ENCODE peak calls at places on chromosomes 2 and 18, in six cellular contexts. Q is astrocyte, Y is fibroblast of lung, I is tibial artery, C is MM.1S, H is spleen. T is an unnamed sample.
A peak's percentile ranks its signal among the peaks of the same experiment; 100 is the strongest.

GRCh38 chr2:105526000-105526925 is 127.4 kb upstream of the FHL2 start:
- DNase-seq in H (no peak), Q (no peak), I (no peak), Y (no peak), C (no peak), T (no peak)

GRCh38 chr2:184769686-184770085 is 171.4 kb downstream of the ZNF804A start:
- DNase-seq in C (no peak), Q (peak; percentile 12), Y (no peak), I (no peak), H (no peak), T (no peak)

GRCh38 chr2:118936286-118936685 is 5.7 kb upstream of the MARCO start:
- DNase-seq in Q (no peak), I (no peak), C (no peak), H (no peak), Y (no peak), T (no peak)

GRCh38 chr2:151280276-151280675 is 9.2 kb downstream of the NMI start:
- DNase-seq in Y (peak; percentile 48), I (no peak), Q (peak; percentile 19), C (no peak), H (no peak), T (no peak)

GRCh38 chr2:239770240-239770639 is 254.9 kb downstream of the NDUFA10 start:
- DNase-seq in C (peak; percentile 97), Q (no peak), Y (no peak), H (no peak), I (no peak), T (peak; percentile 2)

GRCh38 chr18:33821503-33821902 is 243.5 kb downstream of the ASXL3 start:
- DNase-seq in Q (peak; percentile 67), Y (peak; percentile 94), H (no peak), I (no peak), C (no peak), T (no peak)

GRCh38 chr18:58266291-58266690 is 222.3 kb downstream of the NEDD4L start:
- DNase-seq in H (no peak), Y (no peak), Q (no peak), I (no peak), C (no peak), T (no peak)

GRCh38 chr2:42965196-42965595 is 172.8 kb upstream of the HAAO start:
- DNase-seq in C (no peak), Q (no peak), I (no peak), H (peak; percentile 18), Y (no peak), T (no peak)

GRCh38 chr18:79951545-79952456 is at the start of gene SLC66A2:
- DNase-seq in H (peak; percentile 99), I (peak; percentile 83), Y (peak; percentile 81), Q (peak; percentile 59), C (peak; percentile 87), T (peak; percentile 97)

GRCh38 chr18:78798402-78799175 is 181.0 kb upstream of the SALL3 start:
- DNase-seq in I (no peak), Q (no peak), H (peak; percentile 61), Y (no peak), C (no peak), T (no peak)
- H3K9me3 ChIP-seq in I (no peaks in the 10 kb centered on the region), Q (peaks cover 12% of the 10 kb centered on the region), H (no peaks in the 10 kb centered on the region), Y (no peaks in the 10 kb centered on the region), C (no peaks in the 10 kb centered on the region), T (no peaks in the 10 kb centered on the region)

GRCh38 chr2:15808980-15809379 is 131.4 kb upstream of the MYCN start:
- DNase-seq in H (no peak), I (no peak), Y (no peak), C (no peak), Q (no peak), T (no peak)
- H3K9me3 ChIP-seq in H (no peaks in the 10 kb centered on the region), I (no peaks in the 10 kb centered on the region), Y (no peaks in the 10 kb centered on the region), C (no peaks in the 10 kb centered on the region), Q (peaks cover 3% of the 10 kb centered on the region), T (no peaks in the 10 kb centered on the region)

GRCh38 chr2:116487336-116487735 is 1327.2 kb upstream of the DDX18 start:
- DNase-seq in Y (no peak), C (no peak), Q (no peak), I (no peak), H (no peak), T (no peak)
- H3K9me3 ChIP-seq in Y (no peaks in the 10 kb centered on the region), C (no peaks in the 10 kb centered on the region), Q (peaks cover 11% of the 10 kb centered on the region), I (no peaks in the 10 kb centered on the region), H (peaks cover 51% of the 10 kb centered on the region), T (no peaks in the 10 kb centered on the region)

GRCh38 chr2:18373664-18374063 is 186.8 kb downstream of the RDH14 start:
- DNase-seq in I (no peak), H (no peak), C (no peak), Y (no peak), Q (peak; percentile 95), T (no peak)
- H3K9me3 ChIP-seq in I (no peaks in the 10 kb centered on the region), H (no peaks in the 10 kb centered on the region), C (no peaks in the 10 kb centered on the region), Y (no peaks in the 10 kb centered on the region), Q (no peaks in the 10 kb centered on the region), T (no peaks in the 10 kb centered on the region)

DNA sequence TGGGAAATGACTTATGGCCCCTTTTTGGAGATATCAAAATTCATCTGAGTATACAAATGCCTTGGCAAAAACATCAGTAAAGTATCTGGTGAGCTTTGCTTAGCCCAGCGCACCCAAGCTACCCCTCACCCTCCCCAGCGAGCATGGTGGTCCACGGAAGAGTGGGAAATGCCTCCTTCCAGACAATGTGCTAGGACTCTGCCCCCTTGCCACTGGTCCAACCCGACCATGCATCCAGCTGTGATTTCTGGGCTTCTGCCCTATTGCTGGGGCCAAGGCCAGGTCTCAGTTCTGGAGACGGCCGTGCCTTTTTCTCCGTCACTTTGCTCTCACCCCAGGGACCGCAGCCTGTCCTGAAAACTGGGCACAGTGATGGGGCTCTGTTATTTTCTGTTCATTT is 31.8 kb upstream of the CCL20 start:
- DNase-seq in I (no peak), H (no peak), C (no peak), Y (no peak), Q (no peak), T (no peak)
- H3K9me3 ChIP-seq in I (no peaks in the 10 kb centered on the region), H (no peaks in the 10 kb centered on the region), C (no peaks in the 10 kb centered on the region), Y (no peaks in the 10 kb centered on the region), Q (no peaks in the 10 kb centered on the region), T (no peaks in the 10 kb centered on the region)

GRCh38 chr2:95262896-95263542 is 11.2 kb upstream of the PROM2 start:
- DNase-seq in Q (no peak), H (no peak), Y (no peak), C (no peak), I (no peak), T (no peak)
- H3K9me3 ChIP-seq in Q (peaks cover 9% of the 10 kb centered on the region), H (peaks cover 4% of the 10 kb centered on the region), Y (no peaks in the 10 kb centered on the region), C (no peaks in the 10 kb centered on the region), I (no peaks in the 10 kb centered on the region), T (no peaks in the 10 kb centered on the region)

DNA sequence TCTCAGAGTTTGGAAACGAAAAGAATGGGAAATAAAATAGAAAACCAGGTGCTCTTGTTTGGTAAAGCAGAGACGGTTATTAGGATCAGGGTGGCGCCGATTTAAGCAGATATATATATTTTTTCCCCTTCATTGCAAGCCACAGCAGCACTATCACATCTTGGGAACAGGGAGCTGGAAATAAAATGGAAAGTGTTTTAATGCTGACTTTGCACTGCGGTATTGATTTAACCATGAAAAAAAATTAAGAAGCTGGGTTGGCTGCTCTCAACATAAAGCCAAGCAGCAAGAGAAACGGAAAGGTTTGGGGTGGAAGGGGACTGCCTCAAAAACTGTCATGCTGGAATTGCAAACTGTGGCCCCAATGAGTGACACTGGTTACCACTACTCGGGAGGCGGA is 102.7 kb upstream of the ZBTB14 start:
- DNase-seq in I (no peak), C (no peak), Y (no peak), Q (no peak), H (no peak), T (no peak)
- H3K9me3 ChIP-seq in I (no peaks in the 10 kb centered on the region), C (no peaks in the 10 kb centered on the region), Y (no peaks in the 10 kb centered on the region), Q (no peaks in the 10 kb centered on the region), H (no peaks in the 10 kb centered on the region), T (no peaks in the 10 kb centered on the region)

T was measured in T-helper 17 cell.